ENCODE peak calls at places on chromosomes 4 and X, in eight cellular contexts. O is tibial nerve, W is cardiac fibroblast, F is uterus, H is A549, S is bronchial epithelial cell, E is astrocyte, Q is neural progenitor cell. J is an unnamed sample.

GRCh38 chr4:108060164-108060563 is 70.5 kb downstream of the HADH start:
- DNase-seq in O (peak), W (peak), F (no peak), H (peak), S (peak), E (peak), Q (peak), J (peak)

GRCh38 chrX:51395807-51396728 is 63.4 kb downstream of the NUDT10 start:
- DNase-seq in O (no peak), W (no peak), F (peak), H (no peak), S (no peak), E (no peak), Q (no peak), J (no peak)

GRCh38 chrX:104707572-104707971 is 141.6 kb downstream of the IL1RAPL2 start:
- DNase-seq in O (no peak), W (no peak), F (no peak), H (no peak), S (peak), E (no peak), Q (no peak), J (no peak)

GRCh38 chrX:2500681-2501151 is at the start of the genes DHRSX and ZBED1:
- DNase-seq in O (no peak), W (peak), F (no peak), H (peak), S (no peak), E (no peak), Q (peak), J (peak)

GRCh38 chr4:179040259-179040658 is 1598.0 kb upstream of the AGA start:
- DNase-seq in O (no peak), W (no peak), F (no peak), H (no peak), S (no peak), E (no peak), Q (peak), J (no peak)

GRCh38 chr4:148999924-149000323 is 557.7 kb upstream of the NR3C2 start:
- DNase-seq in O (no peak), W (no peak), F (no peak), H (no peak), S (no peak), E (no peak), Q (no peak), J (no peak)

GRCh38 chr4:164572877-164573279 is 181.1 kb upstream of the SMIM31 start:
- DNase-seq in O (no peak), W (no peak), F (no peak), H (no peak), S (peak), E (peak), Q (no peak), J (no peak)

GRCh38 chrX:23888887-23889501 is 18.7 kb downstream of the APOO start:
- DNase-seq in O (no peak), W (no peak), F (no peak), H (no peak), S (peak), E (peak), Q (no peak), J (peak)

GRCh38 chrX:154598656-154599055 is 13.7 kb downstream of the CTAG1A start:
- DNase-seq in O (no peak), W (no peak), F (no peak), H (no peak), S (no peak), E (no peak), Q (no peak), J (no peak)

GRCh38 chr4:127141857-127142256 is 490.9 kb upstream of the INTU start:
- DNase-seq in O (no peak), W (peak), F (no peak), H (no peak), S (peak), E (peak), Q (no peak), J (peak)

GRCh38 chr4:13860126-13860525 is 232.6 kb upstream of the BOD1L1 start:
- DNase-seq in O (no peak), W (peak), F (no peak), H (no peak), S (no peak), E (no peak), Q (peak), J (peak)
- TF ChIP-seq CTCF in O (no peak), W (peak), F (no peak), H (no peak), S (no peak), E (no peak), Q (peak), J (no peak)

GRCh38 chrX:79721234-79721633 is 293.3 kb upstream of the TBX22 start:
- DNase-seq in O (no peak), W (no peak), F (no peak), H (no peak), S (no peak), E (no peak), Q (no peak), J (no peak)

GRCh38 chrX:79719568-79720231 is 294.9 kb upstream of the TBX22 start:
- DNase-seq in O (no peak), W (no peak), F (no peak), H (no peak), S (no peak), E (no peak), Q (no peak), J (no peak)

GRCh38 chrX:79715448-79715847 is 299.1 kb upstream of the TBX22 start:
- DNase-seq in O (no peak), W (no peak), F (no peak), H (no peak), S (no peak), E (no peak), Q (no peak), J (no peak)
- H3K4me3 ChIP-seq in O (no peak), W (no peak), F (no peak), H (no peak), S (no peak), E (no peak), Q (no peak), J (no peak)

DNA sequence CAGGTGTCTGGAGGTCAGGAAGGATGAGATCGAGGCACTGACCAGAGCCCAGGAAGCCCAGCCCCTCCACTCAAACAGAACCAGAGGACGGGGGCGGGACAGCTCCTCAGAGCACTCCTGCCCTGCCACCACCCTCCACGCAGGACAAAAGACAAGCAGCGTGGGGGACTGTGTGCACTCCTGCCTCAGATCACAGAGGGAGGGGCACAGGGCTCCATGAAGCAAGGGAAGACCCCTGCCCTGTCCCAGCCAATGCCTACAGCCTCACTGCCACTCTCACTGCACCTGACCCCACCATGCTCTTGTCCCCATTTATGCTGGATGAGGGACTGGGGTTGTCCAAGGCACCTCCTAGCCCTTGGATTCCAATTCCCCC is 169.0 kb downstream of the AFAP1 start:
- DNase-seq in O (no peak), W (no peak), F (no peak), H (no peak), S (no peak), E (no peak), Q (no peak), J (no peak)
- TF ChIP-seq CTCF in O (no peak), W (no peak), F (no peak), H (no peak), S (no peak), E (no peak), Q (no peak), J (no peak)

DNA sequence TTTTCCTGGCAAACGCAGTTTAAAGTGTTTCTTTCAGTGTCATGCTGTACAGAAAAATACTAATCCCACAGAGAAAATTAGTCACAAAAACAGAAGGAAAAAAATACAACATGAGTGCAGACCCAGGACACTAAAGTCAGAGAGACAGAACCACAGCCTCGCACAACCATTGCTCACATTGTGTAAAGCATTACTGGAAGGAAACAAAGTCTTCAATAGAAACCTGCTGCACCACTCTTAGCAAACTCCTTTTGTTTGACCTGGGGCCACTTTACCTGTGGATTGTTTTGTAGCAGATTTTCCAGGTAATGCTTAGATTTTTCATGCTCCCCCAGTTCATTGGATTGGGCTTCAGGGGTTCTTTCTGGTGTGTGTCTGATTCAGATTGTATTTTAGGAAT is 131.8 kb upstream of the TMLHE start:
- DNase-seq in O (no peak), W (no peak), F (no peak), H (no peak), S (no peak), E (no peak), Q (no peak), J (no peak)
- H3K4me3 ChIP-seq in O (no peak), W (no peak), F (no peak), H (no peak), S (no peak), E (no peak), Q (no peak), J (no peak)

J was measured in AG10803.